ENCODE peak calls at places on chromosomes 16 and 17, in six cellular contexts. F is H1, O is GM12878, J is HepG2, K is SK-N-SH, W is K562. R is an unnamed sample.

GRCh38 chr16:15827709-15828343 is 29.0 kb downstream of the MYH11 start:
- DNase-seq in F (no peak), O (no peak), J (no peak), K (no peak), W (no peak), R (no peak)

GRCh38 chr16:725463-726187 is 618 bp downstream of the CCDC78 start:
- DNase-seq in F (no peak), O (no peak), J (no peak), K (no peak), W (no peak), R (no peak)

GRCh38 chr17:35167666-35168065 is 20.0 kb downstream of the UNC45B start:
- DNase-seq in F (no peak), O (no peak), J (no peak), K (no peak), W (no peak), R (no peak)

GRCh38 chr16:66678314-66678713 is 18.2 kb downstream of the CMTM4 start:
- DNase-seq in F (no peak), O (no peak), J (no peak), K (no peak), W (no peak), R (no peak)

GRCh38 chr17:44775136-44775837 is 16.5 kb downstream of the ADAM11 start:
- DNase-seq in F (peak; percentile 99), O (peak; percentile 91), J (peak; percentile 98), K (peak; percentile 98), W (peak; percentile 98), R (peak; percentile 97)

GRCh38 chr16:3536271-3536671 is 35.5 kb downstream of the CLUAP1 start:
- DNase-seq in F (no peak), O (no peak), J (no peak), K (no peak), W (no peak), R (no peak)

GRCh38 chr17:47902039-47902744 is 6.2 kb downstream of the SP2 start:
- DNase-seq in F (peak; percentile 57), O (no peak), J (no peak), K (no peak), W (peak; percentile 48), R (no peak)

GRCh38 chr17:80782536-80783427 is 208.9 kb upstream of the CHMP6 start:
- DNase-seq in F (no peak), O (no peak), J (no peak), K (no peak), W (no peak), R (no peak)

GRCh38 chr17:51147641-51148040 is 5.7 kb upstream of the NME1 start:
- DNase-seq in F (no peak), O (no peak), J (no peak), K (no peak), W (no peak), R (no peak)

GRCh38 chr17:68892658-68893057 is 62.5 kb downstream of the ABCA8 start:
- DNase-seq in F (no peak), O (no peak), J (no peak), K (no peak), W (no peak), R (no peak)

GRCh38 chr16:4675864-4676786 is 17.2 kb upstream of the NUDT16L1 start:
- DNase-seq in F (no peak), O (no peak), J (peak; percentile 35), K (no peak), W (peak; percentile 32), R (peak; percentile 73)

GRCh38 chr16:49876716-49877129 is 20.8 kb upstream of the ZNF423 start:
- DNase-seq in F (peak; percentile 99), O (no peak), J (no peak), K (peak; percentile 92), W (peak; percentile 92), R (no peak)

DNA sequence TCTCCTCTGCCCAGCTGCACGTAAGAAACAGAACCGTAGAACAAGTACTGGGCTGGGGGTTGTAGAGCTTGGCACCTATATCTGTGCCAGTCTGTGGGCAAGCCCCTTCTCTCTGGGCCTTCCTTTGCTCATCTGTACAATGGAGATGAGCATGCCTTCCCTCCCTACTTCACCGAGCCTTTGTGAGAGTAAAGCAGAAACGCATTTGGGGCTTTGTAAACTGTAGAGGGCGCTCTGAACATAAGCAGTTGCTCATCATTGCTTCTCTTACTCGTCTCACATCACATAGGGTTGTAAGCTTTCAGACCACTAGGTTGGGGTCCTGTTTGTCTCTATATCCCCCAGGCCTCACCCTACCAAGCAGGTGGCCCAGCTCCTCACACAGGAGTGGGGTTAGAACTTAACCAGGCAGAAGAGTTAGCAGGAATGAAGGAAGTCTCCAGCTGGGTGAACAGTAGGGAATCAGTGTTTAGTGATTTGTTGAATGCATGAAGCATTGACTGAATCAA is 15.1 kb downstream of the SAMD14 start:
- DNase-seq in F (peak; percentile 66), O (no peak), J (peak; percentile 77), K (peak; percentile 79), W (no peak), R (peak; percentile 65)
- TF ChIP-seq GABPA in F (no peak), O (no peak), J (no peak), K (no peak), W (no peak), R (no peak)

GRCh38 chr17:28901866-28902818 is 737 bp downstream of the DHRS13 start:
- DNase-seq in F (no peak), O (no peak), J (no peak), K (peak; percentile 83), W (peak; percentile 80), R (peak; percentile 54)
- TF ChIP-seq GABPA in F (no peak), O (no peak), J (no peak), K (no peak), W (no peak), R (no peak)

DNA sequence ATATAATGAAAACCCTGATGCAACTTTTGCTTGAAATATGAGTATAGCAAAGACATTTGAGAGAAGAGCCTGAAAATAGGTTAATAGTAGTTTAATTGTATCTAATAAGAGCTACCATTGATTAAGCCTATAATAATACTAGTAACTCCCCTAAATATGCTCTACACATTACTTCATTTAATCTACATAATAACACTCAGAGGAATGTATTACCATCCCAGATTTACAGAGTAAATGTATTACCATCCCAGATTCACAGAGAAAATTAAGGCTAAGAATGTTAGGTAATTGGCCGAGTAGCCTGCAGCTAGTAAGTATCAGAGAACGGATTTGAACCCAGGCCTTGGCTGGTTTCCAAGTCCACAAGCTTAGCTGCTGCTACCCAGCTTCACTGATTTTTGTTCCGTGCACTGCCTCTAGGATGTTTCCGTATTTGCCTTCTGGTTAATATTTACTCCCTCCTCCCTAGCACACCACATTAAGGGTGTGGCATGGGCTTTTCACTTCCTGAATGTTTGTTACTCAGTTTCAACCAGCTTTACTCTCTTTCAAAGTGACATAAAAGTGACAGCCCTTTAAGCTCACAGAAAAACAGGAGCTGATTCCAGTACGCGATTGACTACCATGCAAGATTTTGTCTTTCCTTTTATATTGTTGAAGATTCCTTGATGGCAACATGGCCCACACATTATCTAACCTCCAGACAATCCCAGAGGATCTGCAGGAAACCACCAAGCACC is 26.6 kb upstream of the TOX3 start:
- DNase-seq in F (no peak), O (no peak), J (peak; percentile 95), K (no peak), W (no peak), R (no peak)
- TF ChIP-seq GABPA in F (no peak), O (no peak), J (peak; percentile 77), K (no peak), W (no peak), R (no peak)

GRCh38 chr17:351875-352420 is 659 bp downstream of the RPH3AL start:
- DNase-seq in F (no peak), O (no peak), J (no peak), K (no peak), W (no peak), R (no peak)

GRCh38 chr17:353838-354234 is 1.2 kb upstream of the RPH3AL start:
- DNase-seq in F (no peak), O (no peak), J (no peak), K (no peak), W (no peak), R (no peak)

GRCh38 chr17:351436-351713 is 1.2 kb downstream of the RPH3AL start:
- DNase-seq in F (no peak), O (no peak), J (no peak), K (no peak), W (no peak), R (no peak)

GRCh38 chr17:353213-353837 is 718 bp upstream of the RPH3AL start:
- DNase-seq in F (no peak), O (no peak), J (no peak), K (no peak), W (no peak), R (no peak)

GRCh38 chr17:352421-353212 is at the start of gene RPH3AL:
- DNase-seq in F (no peak), O (no peak), J (peak; percentile 92), K (no peak), W (no peak), R (no peak)
- TF ChIP-seq GABPA in F (no peak), O (no peak), J (peak; percentile 22), K (no peak), W (no peak), R (no peak)

DNA sequence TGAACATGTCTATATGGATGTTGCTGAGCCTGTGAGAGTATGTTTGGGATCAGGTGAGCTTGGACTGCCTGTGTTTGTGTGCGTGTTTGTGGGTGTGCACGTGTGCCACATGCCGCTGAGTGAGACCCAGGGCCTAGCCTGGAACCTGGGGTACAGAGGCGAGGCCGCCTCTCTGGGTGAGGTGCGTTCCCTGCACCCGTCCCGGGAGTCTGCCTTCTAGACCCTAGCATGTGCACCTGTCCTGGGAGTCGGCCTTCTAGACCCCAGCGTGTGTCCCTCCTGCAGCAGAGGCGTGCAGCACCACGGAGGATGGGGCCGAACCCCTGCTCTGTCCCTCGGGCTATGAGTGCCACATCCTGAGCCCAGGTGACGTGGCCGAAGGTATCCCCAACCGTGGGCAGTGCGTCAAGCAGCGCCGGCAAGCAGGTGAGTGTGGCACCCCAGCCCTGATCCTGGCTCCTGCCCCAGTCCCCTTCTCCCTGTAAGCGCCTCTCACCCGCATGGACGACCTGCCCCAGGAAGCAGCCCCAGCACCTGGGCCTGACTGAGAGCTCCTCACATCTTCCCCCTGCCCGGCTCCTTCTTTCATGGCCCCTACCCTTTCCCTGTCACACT is 24.6 kb downstream of the WFDC1 start:
- DNase-seq in F (no peak), O (no peak), J (no peak), K (no peak), W (no peak), R (no peak)
- TF ChIP-seq GABPA in F (no peak), O (no peak), J (no peak), K (no peak), W (no peak), R (no peak)

GRCh38 chr17:8918811-8919210 is 46.7 kb downstream of the PIK3R5 start:
- DNase-seq in F (no peak), O (no peak), J (no peak), K (no peak), W (no peak), R (no peak)
- TF ChIP-seq GABPA in F (no peak), O (no peak), J (no peak), K (no peak), W (no peak), R (no peak)

R was measured in HL-60.